ENCODE peak calls at places on chromosomes 13 and 19, in nine cellular contexts. S, P, Z, M, D, K, B, N and L are unnamed samples.

GRCh38 chr13:96762876-96763275 is 231.4 kb downstream of the OXGR1 start:
- DNase-seq in S (no peak), P (no peak), Z (no peak), M (no peak), D (no peak), K (no peak), B (no peak), N (no peak), L (no peak)

GRCh38 chr19:37172368-37173366 is at the start of gene ZNF585A:
- DNase-seq in S (peak), P (peak), Z (peak), M (peak), D (peak), K (peak), B (peak), N (peak), L (peak)

GRCh38 chr13:43874512-43875092 is 4.9 kb downstream of the CCDC122 start:
- DNase-seq in S (no peak), P (no peak), Z (peak), M (no peak), D (no peak), K (peak), B (no peak), N (no peak), L (no peak)

GRCh38 chr13:49563513-49563912 is 21.8 kb downstream of the RCBTB1 start:
- DNase-seq in S (no peak), P (no peak), Z (no peak), M (no peak), D (no peak), K (peak), B (no peak), N (no peak), L (no peak)

GRCh38 chr13:34432234-34432633 is 509.8 kb upstream of the NBEA start:
- DNase-seq in S (no peak), P (no peak), Z (no peak), M (no peak), D (no peak), K (no peak), B (no peak), N (no peak), L (no peak)

GRCh38 chr13:87368639-87369038 is 302.5 kb upstream of the SLITRK5 start:
- DNase-seq in S (no peak), P (no peak), Z (no peak), M (no peak), D (no peak), K (no peak), B (no peak), N (no peak), L (no peak)

GRCh38 chr19:43784981-43785808 is 4.4 kb upstream of the KCNN4 start:
- DNase-seq in S (peak), P (no peak), Z (peak), M (peak), D (peak), K (peak), B (peak), N (peak), L (peak)

GRCh38 chr19:41296323-41296935 is 13.5 kb upstream of the CCDC97 start:
- DNase-seq in S (peak), P (no peak), Z (peak), M (no peak), D (no peak), K (no peak), B (no peak), N (no peak), L (no peak)

GRCh38 chr13:29943301-29944085 is 93.1 kb upstream of the UBL3 start:
- DNase-seq in S (no peak), P (no peak), Z (no peak), M (no peak), D (no peak), K (no peak), B (no peak), N (no peak), L (no peak)

GRCh38 chr13:79663977-79664636 is 183.2 kb downstream of the NDFIP2 start:
- DNase-seq in S (no peak), P (no peak), Z (no peak), M (no peak), D (no peak), K (no peak), B (no peak), N (no peak), L (no peak)

GRCh38 chr13:79660361-79660760 is 179.4 kb downstream of the NDFIP2 start:
- DNase-seq in S (no peak), P (no peak), Z (no peak), M (no peak), D (no peak), K (no peak), B (no peak), N (no peak), L (peak)

GRCh38 chr13:79659161-79659560 is 178.2 kb downstream of the NDFIP2 start:
- DNase-seq in S (no peak), P (no peak), Z (no peak), M (no peak), D (no peak), K (peak), B (no peak), N (peak), L (no peak)

GRCh38 chr13:79663420-79663819 is 182.5 kb downstream of the NDFIP2 start:
- DNase-seq in S (no peak), P (no peak), Z (no peak), M (no peak), D (no peak), K (no peak), B (no peak), N (no peak), L (no peak)

GRCh38 chr13:79662882-79663281 is 181.9 kb downstream of the NDFIP2 start:
- DNase-seq in S (no peak), P (no peak), Z (no peak), M (no peak), D (no peak), K (peak), B (no peak), N (no peak), L (no peak)
- TF ChIP-seq CTCF in S (no peak), P (no peak), Z (no peak), M (no peak), D (no peak), K (no peak), B (no peak), N (no peak), L (no peak)

DNA sequence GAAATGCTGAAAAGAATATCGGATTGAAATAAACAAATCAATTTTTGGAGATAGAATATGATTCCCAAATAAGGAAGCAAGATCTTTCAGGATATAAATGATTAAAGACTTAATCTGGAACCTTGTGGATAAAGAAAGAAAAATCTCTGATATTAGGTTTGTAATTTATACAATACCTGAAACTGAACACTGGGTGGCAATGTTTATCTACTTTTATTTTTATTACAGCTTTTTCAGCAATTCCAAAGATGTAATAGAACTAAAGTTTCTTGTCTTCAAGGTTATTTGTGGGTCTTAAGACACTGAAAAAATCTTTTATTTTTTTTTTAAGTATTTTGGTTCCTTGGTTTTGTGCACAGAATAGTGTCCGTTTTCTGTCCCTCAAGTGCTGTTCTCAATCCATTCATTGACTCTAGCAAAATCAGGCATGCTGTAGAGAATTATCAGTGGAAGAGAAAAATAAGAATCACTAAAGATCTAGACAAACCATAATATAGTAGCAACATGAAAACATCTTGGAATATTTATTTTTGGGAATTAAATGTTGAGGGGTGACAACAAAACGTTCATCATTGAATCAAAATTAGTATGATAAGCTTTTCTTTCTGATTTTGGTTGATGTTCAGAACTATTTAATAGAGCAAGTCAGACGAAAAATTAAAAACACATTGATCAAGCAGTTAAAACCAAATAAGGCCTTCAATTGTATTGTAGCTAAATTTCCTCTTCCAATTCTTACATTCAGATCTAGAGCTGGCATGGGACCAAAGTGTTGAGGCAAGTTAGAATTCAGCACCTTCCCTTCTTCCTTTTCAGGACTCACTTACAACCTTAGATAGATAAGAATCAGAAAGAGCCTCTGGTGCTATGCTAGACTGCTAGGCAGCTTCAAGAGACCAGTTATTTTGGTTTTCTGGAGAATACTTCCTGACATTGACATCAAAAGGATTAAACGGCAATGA is 704.4 kb upstream of the PCDH20 start:
- DNase-seq in S (no peak), P (no peak), Z (peak), M (no peak), D (no peak), K (peak), B (no peak), N (peak), L (peak)
- TF ChIP-seq CTCF in S (peak), P (no peak), Z (no peak), M (peak), D (peak), K (peak), B (peak), N (peak), L (peak)

DNA sequence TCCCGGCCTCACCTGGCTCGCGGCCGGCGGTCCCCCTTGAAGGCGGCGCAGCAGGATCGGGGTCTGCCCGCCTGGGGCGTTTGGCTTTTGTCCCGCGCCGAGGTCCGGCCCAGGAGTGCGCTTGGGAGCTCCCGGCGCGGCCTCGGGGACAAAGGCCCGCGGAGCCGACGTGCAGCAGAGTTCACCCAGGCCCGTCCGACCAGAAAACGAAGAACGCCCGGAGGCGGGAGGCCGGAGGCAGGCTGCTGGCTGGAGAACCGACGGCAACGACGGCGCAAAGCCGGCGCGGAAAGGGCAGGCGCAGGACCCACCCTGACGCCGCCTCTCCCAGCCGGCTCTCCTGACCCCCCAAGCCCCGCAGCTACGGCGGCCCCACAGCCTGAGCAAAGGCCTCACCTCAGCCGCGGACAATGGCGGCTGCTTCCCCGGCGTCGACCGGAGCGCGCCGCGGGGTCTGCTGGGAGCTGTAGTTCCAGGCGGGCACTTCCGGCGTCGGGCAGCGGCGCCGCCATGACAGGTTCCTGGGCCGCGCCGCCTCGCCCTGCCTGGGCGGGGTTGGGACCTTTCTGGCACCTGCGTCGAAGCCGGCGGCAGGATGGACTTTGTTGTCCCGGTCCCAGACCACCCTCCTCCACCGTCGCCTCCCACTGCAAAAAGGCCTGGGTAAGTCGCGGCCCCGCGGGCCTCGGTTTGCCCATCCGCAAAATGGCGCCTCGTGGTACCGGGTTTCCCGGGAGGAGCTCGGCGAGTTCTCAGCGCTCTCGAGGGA is at the start of gene ZNF606:
- DNase-seq in S (peak), P (peak), Z (peak), M (peak), D (peak), K (peak), B (peak), N (peak), L (peak)
- TF ChIP-seq CTCF in S (no peak), P (no peak), Z (no peak), M (no peak), D (no peak), K (no peak), B (no peak), N (no peak), L (no peak)

DNA sequence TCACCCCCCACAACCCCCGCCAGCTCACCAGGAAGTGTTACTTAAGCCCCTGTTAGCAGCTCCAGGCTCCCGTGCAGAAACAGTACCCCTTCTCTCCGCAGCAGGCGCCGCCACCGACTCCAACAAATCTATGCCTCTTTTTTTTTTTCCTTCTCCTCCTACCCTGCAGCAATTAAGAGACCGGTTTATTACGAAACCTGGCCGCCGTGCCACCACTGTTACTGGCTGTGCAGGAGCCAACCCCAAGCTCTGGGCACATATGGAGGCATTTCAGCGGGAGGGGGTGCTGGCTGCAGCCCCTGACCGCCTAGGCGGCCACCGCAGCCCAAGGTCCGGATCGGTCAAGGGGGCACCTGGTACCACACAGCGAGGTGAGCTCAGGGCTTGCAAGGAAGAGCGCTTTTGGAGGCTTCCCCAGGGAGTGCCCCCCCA is 2.4 kb downstream of the GADD45B start:
- DNase-seq in S (peak), P (peak), Z (peak), M (no peak), D (peak), K (peak), B (peak), N (no peak), L (no peak)
- TF ChIP-seq CTCF in S (no peak), P (no peak), Z (peak), M (peak), D (peak), K (peak), B (peak), N (peak), L (no peak)

GRCh38 chr13:75468098-75468497 is 13.9 kb downstream of the TBC1D4 start:
- DNase-seq in S (no peak), P (no peak), Z (no peak), M (no peak), D (no peak), K (peak), B (no peak), N (no peak), L (no peak)

GRCh38 chr13:75469087-75469486 is 12.9 kb downstream of the TBC1D4 start:
- DNase-seq in S (no peak), P (no peak), Z (no peak), M (peak), D (no peak), K (no peak), B (no peak), N (no peak), L (no peak)

GRCh38 chr13:75465236-75465635 is 16.7 kb downstream of the TBC1D4 start:
- DNase-seq in S (no peak), P (no peak), Z (no peak), M (no peak), D (no peak), K (no peak), B (no peak), N (no peak), L (no peak)

GRCh38 chr13:75468602-75469001 is 13.4 kb downstream of the TBC1D4 start:
- DNase-seq in S (no peak), P (no peak), Z (no peak), M (no peak), D (no peak), K (no peak), B (no peak), N (no peak), L (no peak)

DNA sequence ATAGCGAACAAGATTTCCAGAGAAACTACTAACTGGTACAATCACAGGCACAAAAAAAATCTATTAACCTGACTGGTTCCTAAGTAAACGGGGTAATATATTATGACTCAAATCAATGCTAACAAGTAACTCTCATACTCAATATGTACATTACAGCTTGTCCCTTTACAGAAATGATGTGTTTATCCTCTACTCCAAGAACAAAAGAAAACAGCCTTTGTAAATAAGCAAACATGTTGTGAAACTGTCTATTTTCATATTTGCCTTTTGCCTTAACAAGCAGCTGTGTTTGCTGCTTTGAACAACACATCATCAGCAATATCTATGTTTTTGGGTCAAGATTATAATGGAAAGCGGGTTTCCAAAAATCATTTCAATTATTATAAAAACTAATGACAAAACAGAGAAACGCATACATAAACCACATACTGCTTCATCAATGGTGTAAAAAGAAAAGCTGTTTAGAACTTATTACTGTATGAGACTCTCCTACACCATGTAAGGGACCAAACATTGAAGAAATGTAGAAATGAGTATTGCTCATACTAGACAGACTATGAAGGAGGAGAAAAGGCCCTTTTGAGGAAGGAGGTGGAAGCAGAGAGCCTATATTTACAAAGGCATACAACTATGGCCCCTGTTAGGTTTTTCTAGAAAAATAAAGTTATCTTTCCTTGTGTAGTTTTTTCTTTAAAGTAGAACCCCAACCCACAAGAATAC is 14.8 kb downstream of the TBC1D4 start:
- DNase-seq in S (no peak), P (no peak), Z (no peak), M (no peak), D (no peak), K (no peak), B (no peak), N (no peak), L (no peak)
- TF ChIP-seq CTCF in S (no peak), P (no peak), Z (no peak), M (no peak), D (no peak), K (no peak), B (no peak), N (no peak), L (no peak)

GRCh38 chr19:52099497-52100138 is 4.1 kb upstream of the ZNF841 start:
- DNase-seq in S (peak), P (no peak), Z (no peak), M (no peak), D (no peak), K (peak), B (no peak), N (no peak), L (no peak)

GRCh38 chr19:52094526-52094925 is 1.0 kb downstream of the ZNF841 start:
- DNase-seq in S (no peak), P (no peak), Z (no peak), M (no peak), D (peak), K (no peak), B (no peak), N (no peak), L (no peak)

GRCh38 chr19:52095172-52096014 is at the start of gene ZNF841:
- DNase-seq in S (peak), P (peak), Z (peak), M (peak), D (peak), K (peak), B (peak), N (peak), L (peak)
- TF ChIP-seq CTCF in S (peak), P (no peak), Z (no peak), M (no peak), D (no peak), K (peak), B (peak), N (no peak), L (no peak)

GRCh38 chr13:26037302-26037701 is 14.5 kb downstream of the SHISA2 start:
- DNase-seq in S (no peak), P (no peak), Z (peak), M (peak), D (peak), K (peak), B (no peak), N (no peak), L (no peak)
- TF ChIP-seq CTCF in S (peak), P (no peak), Z (peak), M (peak), D (peak), K (peak), B (peak), N (peak), L (peak)

GRCh38 chr19:54463531-54464043 is at the start of gene LENG9:
- DNase-seq in S (peak), P (peak), Z (peak), M (peak), D (peak), K (peak), B (peak), N (peak), L (peak)

GRCh38 chr19:54465367-54466109 is 2.0 kb upstream of the LENG9 start:
- DNase-seq in S (no peak), P (no peak), Z (no peak), M (no peak), D (no peak), K (no peak), B (no peak), N (no peak), L (no peak)

GRCh38 chr19:54464044-54464623 is 556 bp upstream of the LENG9 start:
- DNase-seq in S (peak), P (peak), Z (peak), M (peak), D (peak), K (peak), B (peak), N (peak), L (peak)

GRCh38 chr19:54462713-54463530 is 656 bp downstream of the LENG9 start:
- DNase-seq in S (peak), P (peak), Z (peak), M (peak), D (peak), K (peak), B (peak), N (no peak), L (peak)

DNA sequence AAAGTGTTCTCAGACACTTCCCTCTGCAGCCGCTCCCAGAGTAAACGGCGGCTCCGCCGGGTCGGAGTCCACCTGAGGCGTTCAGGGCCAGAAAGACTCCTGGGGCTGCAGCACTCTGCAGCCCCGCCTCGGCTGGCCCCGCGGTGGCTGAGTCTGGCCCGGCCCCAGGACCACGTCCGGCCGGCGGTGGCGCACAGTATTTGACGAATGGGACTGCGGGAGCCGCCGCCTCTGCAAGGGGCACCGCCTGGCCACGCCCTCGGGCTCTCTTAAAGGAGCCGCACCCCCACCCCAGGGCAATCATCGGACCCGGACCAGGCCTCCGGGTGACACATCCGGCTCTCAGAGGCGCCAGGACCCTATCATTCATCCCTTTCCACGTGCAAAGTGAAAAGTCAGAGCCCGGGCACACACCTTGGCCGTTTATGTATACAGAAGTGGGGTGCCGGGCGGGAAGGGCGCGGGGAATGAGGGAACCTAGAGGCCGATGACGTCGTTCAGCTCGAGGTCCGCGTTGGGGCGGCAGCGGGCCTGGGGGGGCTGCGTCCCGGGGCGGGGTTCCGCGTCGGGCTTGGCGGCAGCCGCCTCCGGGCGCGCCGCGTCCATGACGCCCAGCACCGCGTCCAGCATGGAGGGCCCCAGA is 1.2 kb upstream of the LENG9 start:
- DNase-seq in S (peak), P (peak), Z (peak), M (peak), D (peak), K (peak), B (peak), N (peak), L (peak)
- TF ChIP-seq CTCF in S (no peak), P (no peak), Z (no peak), M (no peak), D (no peak), K (no peak), B (no peak), N (no peak), L (no peak)